ENCODE peak calls at places on chromosomes 13 and 19, in four cellular contexts. N is Peyer's patch, R is ovary, M is adrenal gland. V is an unnamed sample.

GRCh38 chr13:47287291-47287751 is 390.5 kb upstream of the HTR2A start:
- DNase-seq in M (no peak), R (no peak), N (no peak), V (no peak)

GRCh38 chr19:47618771-47619170 is 9.8 kb downstream of the BICRA start:
- DNase-seq in M (peak; percentile 84), R (peak; percentile 38), N (peak; percentile 79), V (no peak)

GRCh38 chr19:33686687-33687541 is 65.2 kb downstream of the CHST8 start:
- DNase-seq in M (no peak), R (no peak), N (no peak), V (no peak)

GRCh38 chr19:45305421-45305820 is 17.3 kb downstream of the CKM start:
- DNase-seq in N (no peak), R (no peak), M (no peak), V (no peak)

GRCh38 chr19:41920878-41921277 is 7.4 kb downstream of the ERFL start:
- DNase-seq in M (no peak), N (no peak), R (no peak), V (no peak)

GRCh38 chr13:21076265-21076653 is 14.9 kb upstream of the LATS2 start:
- DNase-seq in M (no peak), N (no peak), R (peak; percentile 36), V (peak; percentile 19)

GRCh38 chr19:22882797-22883196 is 50.7 kb downstream of the ZNF723 start:
- DNase-seq in R (no peak), N (no peak), M (no peak), V (peak; percentile 4)

GRCh38 chr19:45890877-45891276 is 4.9 kb upstream of the IRF2BP1 start:
- DNase-seq in R (no peak), M (no peak), N (no peak), V (no peak)

GRCh38 chr13:112738606-112739005 is 48.8 kb downstream of the ATP11A start:
- DNase-seq in M (no peak), N (peak; percentile 16), R (no peak), V (no peak)

GRCh38 chr19:406121-406711 is 2.7 kb downstream of the C2CD4C start:
- DNase-seq in N (peak; percentile 32), M (no peak), R (no peak), V (no peak)

GRCh38 chr19:7743425-7743841 is 3.9 kb downstream of the CD209 start:
- DNase-seq in M (no peak), N (no peak), R (no peak), V (no peak)

GRCh38 chr19:51784109-51784785 is 10.7 kb upstream of the FPR3 start:
- DNase-seq in R (no peak), M (no peak), N (no peak), V (no peak)

GRCh38 chr13:101127741-101128353 is 288.5 kb downstream of the NALCN start:
- DNase-seq in N (no peak), R (no peak), M (peak; percentile 22), V (peak; percentile 11)

GRCh38 chr19:49851456-49852259 is 699 bp downstream of the PTOV1 start:
- DNase-seq in N (peak; percentile 55), R (peak; percentile 73), M (peak; percentile 66), V (peak; percentile 57)
- TF ChIP-seq POLR2A in N (no peak), R (no peak), M (no peak), V (no peak)

GRCh38 chr19:4007836-4008539 is 452 bp downstream of the PIAS4 start:
- DNase-seq in N (peak; percentile 57), R (peak; percentile 53), M (peak; percentile 47), V (peak; percentile 63)

GRCh38 chr19:4012092-4012974 is 4.8 kb downstream of the PIAS4 start:
- DNase-seq in M (no peak), R (no peak), N (peak; percentile 46), V (no peak)

GRCh38 chr19:4009990-4010807 is 2.7 kb downstream of the PIAS4 start:
- DNase-seq in N (peak; percentile 40), M (peak; percentile 56), R (peak; percentile 36), V (no peak)

GRCh38 chr19:4010808-4011110 is 3.2 kb downstream of the PIAS4 start:
- DNase-seq in M (no peak), R (no peak), N (no peak), V (no peak)

DNA sequence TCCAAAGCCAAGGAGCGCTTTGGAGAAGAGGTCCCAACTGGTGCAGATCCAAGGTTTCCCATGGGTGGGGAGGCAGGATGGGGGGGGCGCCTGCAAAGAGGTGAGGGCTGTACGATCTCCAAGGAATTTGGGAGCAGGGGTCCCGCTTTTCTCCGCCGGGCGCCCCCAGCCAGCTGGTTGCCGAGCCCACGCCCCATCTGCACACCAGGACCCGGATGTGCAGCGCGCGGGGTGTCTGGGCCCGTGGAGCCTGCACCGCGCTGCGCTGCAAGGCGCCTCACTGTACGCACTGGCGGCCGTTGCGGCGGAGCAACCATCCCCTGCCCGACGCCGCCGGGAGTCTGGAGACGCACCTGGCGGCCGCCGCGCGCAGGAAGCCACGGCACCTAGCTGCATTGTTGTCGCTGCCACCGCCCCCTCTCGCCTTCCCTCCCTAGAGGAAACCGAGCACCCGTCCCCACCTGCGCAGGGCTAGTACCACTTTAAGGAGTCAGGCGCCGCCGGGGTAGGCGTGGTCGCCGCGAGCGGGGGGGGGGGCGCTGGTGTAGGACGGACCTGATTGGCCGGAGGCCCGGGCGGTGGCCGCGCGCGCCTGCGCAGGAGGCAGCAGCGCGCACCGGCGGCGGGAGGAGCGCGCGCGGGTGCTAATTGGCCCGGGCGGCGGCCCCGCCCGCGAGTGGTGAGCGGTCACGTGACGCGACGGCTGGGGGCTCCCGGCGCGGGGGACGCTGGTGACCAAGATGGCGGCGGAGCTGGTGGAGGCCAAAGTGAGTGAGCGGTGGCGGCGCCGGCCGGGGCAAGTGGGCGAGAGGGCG is at the start of gene PIAS4:
- DNase-seq in M (peak; percentile 96), R (peak; percentile 97), N (peak; percentile 97), V (peak; percentile 99)
- TF ChIP-seq POLR2A in M (peak; percentile 71), R (peak; percentile 33), N (peak; percentile 64), V (peak; percentile 57)

DNA sequence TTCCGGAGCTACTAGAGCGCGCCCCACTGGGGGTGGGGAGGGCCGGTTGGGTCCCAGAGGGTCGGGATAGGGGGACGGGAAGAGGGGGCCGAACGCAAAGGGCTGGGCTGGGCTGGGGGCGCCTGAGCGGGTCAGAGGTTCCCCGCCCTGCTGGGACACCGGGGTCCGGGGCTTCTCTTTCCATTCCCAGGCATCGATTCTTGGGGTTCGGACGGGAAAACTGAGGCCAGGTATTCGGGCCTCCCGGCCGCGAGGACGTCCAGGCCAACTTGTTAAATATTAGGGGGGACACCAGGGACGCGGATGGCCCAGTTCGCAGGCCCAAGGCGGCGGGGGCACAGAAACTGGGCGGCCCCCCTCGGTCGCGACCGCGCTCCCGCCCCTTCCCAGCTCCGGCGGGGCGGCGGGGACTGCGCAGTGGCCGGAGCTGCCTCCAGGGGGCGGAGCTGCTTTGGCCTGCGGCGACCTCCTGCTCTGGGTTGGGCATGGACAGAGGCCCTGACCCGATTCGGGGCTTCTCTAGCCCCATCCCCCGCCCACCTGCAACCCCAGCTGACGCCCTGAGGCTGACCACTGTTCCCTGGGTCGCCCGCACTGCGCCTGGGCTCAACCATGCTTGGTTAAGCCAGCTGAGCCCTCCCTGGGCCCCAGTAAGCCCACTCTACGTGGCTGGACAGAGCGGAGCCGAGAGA is 1.2 kb upstream of the KLF16 start:
- DNase-seq in M (peak; percentile 81), R (peak; percentile 81), N (peak; percentile 82), V (peak; percentile 82)
- TF ChIP-seq POLR2A in M (peak; percentile 22), R (peak; percentile 17), N (no peak), V (peak; percentile 39)

GRCh38 chr13:53379485-53379884 is 350.9 kb downstream of the OLFM4 start:
- DNase-seq in M (no peak), N (no peak), R (no peak), V (no peak)
- TF ChIP-seq POLR2A in M (no peak), N (no peak), R (no peak), V (no peak)

GRCh38 chr19:49492573-49493411 is 3.4 kb upstream of the RPS11 start:
- DNase-seq in R (no peak), N (no peak), M (no peak), V (no peak)
- TF ChIP-seq POLR2A in R (no peak), N (no peak), M (no peak), V (peak; percentile 83)

DNA sequence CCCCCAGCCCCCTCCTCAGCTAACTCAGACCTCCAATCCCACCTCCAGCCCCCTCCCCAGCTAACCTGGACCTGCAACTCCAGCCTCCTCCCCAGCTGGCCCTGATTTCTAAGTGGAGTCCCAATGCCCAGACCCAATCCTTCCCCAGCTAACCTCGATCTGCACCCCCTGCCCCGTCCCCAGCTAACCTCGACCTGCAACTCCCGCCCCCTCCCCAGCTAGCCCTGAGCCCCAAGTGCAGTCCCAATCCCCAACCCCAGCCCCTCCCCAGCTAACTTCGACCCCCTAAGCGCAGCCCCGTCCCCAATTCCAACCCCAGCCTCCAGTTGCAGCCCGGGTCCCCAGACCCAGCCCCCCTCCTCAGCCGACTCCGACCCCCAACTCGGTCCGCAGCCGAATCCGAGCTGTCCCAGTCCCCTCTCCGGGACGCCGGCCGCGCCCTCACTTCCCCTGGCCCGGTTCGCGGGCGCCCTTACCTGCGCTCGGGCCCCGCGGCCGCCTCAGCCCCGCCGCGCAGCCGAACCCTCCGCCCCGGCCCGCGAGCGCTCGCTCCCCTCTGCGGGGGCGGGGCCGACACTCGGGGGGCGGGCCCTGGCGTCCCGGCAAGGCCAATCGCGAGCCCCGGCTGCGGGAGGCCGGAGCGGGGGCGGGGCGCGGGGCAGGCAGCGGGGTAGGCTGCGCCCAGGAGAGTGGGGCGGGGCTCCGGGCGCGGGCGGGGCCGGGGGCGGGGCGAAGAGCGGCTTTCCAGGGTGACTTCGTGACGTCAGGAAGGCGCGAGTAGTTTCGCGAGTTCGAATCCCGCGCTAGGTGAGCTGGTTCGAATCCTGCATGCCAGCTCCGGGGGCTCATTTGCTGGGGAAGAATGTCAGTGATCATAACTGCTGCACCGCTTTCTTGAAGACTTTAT is at the start of gene GNG7:
- DNase-seq in M (peak; percentile 92), N (peak; percentile 94), R (peak; percentile 97), V (peak; percentile 96)
- TF ChIP-seq POLR2A in M (peak; percentile 65), N (peak; percentile 29), R (peak; percentile 74), V (no peak)

DNA sequence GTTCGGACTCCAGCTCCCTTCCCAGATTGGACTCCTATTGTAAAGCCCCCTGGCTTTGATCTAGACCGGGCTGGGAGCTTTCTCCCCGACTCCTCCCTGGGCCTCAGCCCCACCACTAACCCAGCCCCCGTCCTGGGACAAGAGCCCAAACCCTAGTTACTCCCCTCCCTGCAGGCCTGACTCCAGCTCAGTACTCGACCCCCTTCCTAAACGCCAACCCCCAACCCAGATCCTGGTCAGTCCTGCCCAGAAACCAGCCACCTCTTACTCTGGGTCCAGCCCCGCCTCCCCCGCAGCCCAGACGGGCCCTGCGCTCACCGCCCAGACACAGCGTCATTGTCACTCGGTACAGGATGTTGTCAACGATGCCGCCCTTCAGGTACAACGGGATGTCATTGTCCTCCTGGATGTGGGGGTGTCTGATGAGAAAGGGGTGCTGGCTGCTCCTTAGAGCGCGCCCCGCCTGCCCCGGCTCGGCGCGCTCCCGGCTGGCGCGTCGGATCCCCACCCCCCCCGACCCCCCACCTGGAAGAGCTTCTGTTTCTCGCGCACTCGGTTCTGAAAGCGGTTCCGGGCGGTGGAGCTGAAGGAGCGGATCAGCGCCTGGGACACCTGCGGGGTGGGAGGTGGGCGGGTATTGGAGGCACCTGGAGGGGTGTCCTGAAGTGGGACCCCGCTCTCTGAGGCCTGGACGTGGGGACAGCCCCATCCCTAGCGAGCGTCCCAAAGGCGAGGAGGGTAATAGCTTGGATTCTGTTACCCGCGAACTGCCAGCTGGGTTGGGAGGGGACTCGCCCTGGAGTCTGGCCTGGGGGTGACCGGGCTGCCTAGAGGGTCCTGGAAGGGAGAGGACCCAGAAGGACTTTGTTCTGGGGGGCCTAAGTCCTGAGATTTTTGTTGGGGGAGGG is 849 bp downstream of the COX7A1 start:
- DNase-seq in N (no peak), M (peak; percentile 75), R (peak; percentile 64), V (no peak)
- TF ChIP-seq POLR2A in N (no peak), M (peak; percentile 59), R (no peak), V (no peak)

GRCh38 chr19:13932911-13933393 is 5.3 kb downstream of the PODNL1 start:
- DNase-seq in R (no peak), M (no peak), N (peak; percentile 45), V (no peak)
- TF ChIP-seq POLR2A in R (no peak), M (no peak), N (no peak), V (no peak)

GRCh38 chr13:36345438-36346221 is 564 bp downstream of the SPART start:
- DNase-seq in R (peak; percentile 82), M (peak; percentile 86), N (peak; percentile 52), V (peak; percentile 86)
- TF ChIP-seq POLR2A in R (peak; percentile 82), M (peak; percentile 92), N (no peak), V (peak; percentile 79)

V was measured in erythroblast.